ENCODE peak calls at places on chromosomes 12 and 14, in four cellular contexts. D, J, N and T are unnamed samples.

GRCh38 chr12:116241157-116241772 is 36.2 kb downstream of the MED13L start:
- DNase-seq in D (no peak), J (no peak), N (no peak), T (no peak)

GRCh38 chr12:112308652-112309051 is 73.6 kb downstream of the HECTD4 start:
- DNase-seq in D (no peak), J (no peak), N (no peak), T (no peak)

GRCh38 chr14:64720190-64720589 is 16.0 kb downstream of the PLEKHG3 start:
- DNase-seq in D (peak), J (peak), N (no peak), T (peak)

GRCh38 chr14:96442355-96442754 is 50.4 kb downstream of the AK7 start:
- DNase-seq in D (no peak), J (no peak), N (no peak), T (no peak)

GRCh38 chr12:25151476-25151875 is 43.5 kb downstream of the DNAI7 start:
- DNase-seq in D (peak), J (peak), N (no peak), T (no peak)

GRCh38 chr14:89443002-89443660 is 26.1 kb upstream of the FOXN3 start:
- DNase-seq in D (peak), J (no peak), N (no peak), T (no peak)

GRCh38 chr14:95507701-95508103 is 8.7 kb downstream of the SYNE3 start:
- DNase-seq in D (peak), J (no peak), N (no peak), T (no peak)

GRCh38 chr14:51093371-51094281 is 1.3 kb downstream of the TRIM9 start:
- DNase-seq in D (no peak), J (peak), N (peak), T (peak)

GRCh38 chr14:23575086-23575485 is 3.5 kb downstream of the JPH4 start:
- DNase-seq in D (no peak), J (no peak), N (no peak), T (no peak)

GRCh38 chr14:66070542-66071319 is 415.4 kb upstream of the CCDC196 start:
- DNase-seq in D (peak), J (peak), N (peak), T (peak)

GRCh38 chr12:52389313-52390207 is 4.1 kb upstream of the KRT84 start:
- DNase-seq in D (peak), J (no peak), N (no peak), T (no peak)

GRCh38 chr12:130764475-130765185 is 48.5 kb upstream of the RIMBP2 start:
- DNase-seq in D (peak), J (no peak), N (no peak), T (no peak)

GRCh38 chr12:98399532-98399931 is 115.9 kb upstream of the TMPO start:
- DNase-seq in D (peak), J (peak), N (no peak), T (no peak)

GRCh38 chr12:91833780-91834359 is 311.8 kb downstream of the BTG1 start:
- DNase-seq in D (no peak), J (no peak), N (no peak), T (no peak)

GRCh38 chr14:32342151-32342853 is 13.2 kb downstream of the AKAP6 start:
- DNase-seq in D (no peak), J (no peak), N (no peak), T (no peak)

GRCh38 chr12:34208331-34209258 is 186.3 kb downstream of the ALG10 start:
- DNase-seq in D (no peak), J (no peak), N (no peak), T (no peak)

GRCh38 chr12:84911331-84912190 is 1.0 kb downstream of the SLC6A15 start:
- DNase-seq in D (peak), J (peak), N (peak), T (peak)

GRCh38 chr14:68663385-68664076 is 129.3 kb downstream of the ZFP36L1 start:
- DNase-seq in D (peak), J (no peak), N (no peak), T (no peak)

GRCh38 chr14:63713765-63714164 is 14.1 kb downstream of the SGPP1 start:
- DNase-seq in D (peak), J (no peak), N (no peak), T (no peak)

GRCh38 chr12:40152783-40153383 is 47.0 kb upstream of the SLC2A13 start:
- DNase-seq in D (peak), J (peak), N (peak), T (no peak)

GRCh38 chr14:74592476-74593191 is 19.4 kb downstream of the LTBP2 start:
- DNase-seq in D (no peak), J (no peak), N (no peak), T (no peak)

GRCh38 chr14:32453857-32454810 is 125.0 kb downstream of the AKAP6 start:
- DNase-seq in D (peak), J (no peak), N (no peak), T (no peak)

GRCh38 chr12:66647034-66647691 is 31.7 kb downstream of the GRIP1 start:
- DNase-seq in D (peak), J (no peak), N (no peak), T (no peak)

GRCh38 chr12:132179431-132180362 is 35.4 kb downstream of the NOC4L start:
- DNase-seq in D (no peak), J (no peak), N (no peak), T (no peak)

GRCh38 chr12:49647827-49648721 is 24.7 kb downstream of the PRPF40B start:
- DNase-seq in D (no peak), J (no peak), N (no peak), T (no peak)

GRCh38 chr12:115413626-115414025 is 729.7 kb upstream of the TBX3 start:
- DNase-seq in D (no peak), J (no peak), N (no peak), T (no peak)

GRCh38 chr14:62234849-62235248 is 472.6 kb downstream of the SNAPC1 start:
- DNase-seq in D (no peak), J (no peak), N (no peak), T (no peak)

GRCh38 chr14:68047910-68048309 is 228.3 kb downstream of the RAD51B start:
- DNase-seq in D (peak), J (no peak), N (no peak), T (no peak)

GRCh38 chr12:120012067-120012621 is 23.1 kb downstream of the BICDL1 start:
- DNase-seq in D (peak), J (peak), N (peak), T (no peak)

GRCh38 chr14:60648934-60649814 is at the start of gene SIX1:
- DNase-seq in D (peak), J (peak), N (no peak), T (peak)

GRCh38 chr12:58645946-58646345 is 274.4 kb downstream of the LRIG3 start:
- DNase-seq in D (no peak), J (no peak), N (no peak), T (no peak)

GRCh38 chr12:591167-591570 is 72.1 kb downstream of the NINJ2 start:
- DNase-seq in D (no peak), J (no peak), N (no peak), T (no peak)

GRCh38 chr14:22549981-22550670 is 38.9 kb downstream of the DAD1 start:
- DNase-seq in D (peak), J (no peak), N (no peak), T (no peak)

GRCh38 chr12:121490401-121491257 is 90.2 kb downstream of the KDM2B start:
- DNase-seq in D (no peak), J (no peak), N (no peak), T (no peak)

GRCh38 chr14:104886690-104887622 is 21.9 kb downstream of the CEP170B start:
- DNase-seq in D (no peak), J (no peak), N (no peak), T (no peak)

GRCh38 chr12:68641138-68641537 is 30.4 kb downstream of the RAP1B start:
- DNase-seq in D (no peak), J (no peak), N (no peak), T (no peak)